ENCODE peak calls at places on chromosomes 7 and 10, in seven cellular contexts. J is lower lobe of right lung, Q is heart left ventricle, O is neural progenitor cell, K is mammary epithelial cell, G is fibroblast of lung, T is GM13976. R is an unnamed sample.

GRCh38 chr7:36949711-36950600 is 225.7 kb upstream of the AOAH start:
- DNase-seq in J (no peak), Q (no peak), O (no peak), K (no peak), G (no peak), T (no peak), R (peak; percentile 47)

GRCh38 chr7:16242920-16243319 is 178.4 kb downstream of the CRPPA start:
- DNase-seq in J (no peak), Q (no peak), O (no peak), K (no peak), G (no peak), T (no peak), R (no peak)

GRCh38 chr7:31114593-31115343 is 62.7 kb downstream of the ADCYAP1R1 start:
- DNase-seq in J (no peak), Q (no peak), O (peak; percentile 70), K (peak; percentile 25), G (peak; percentile 54), T (no peak), R (peak; percentile 23)

GRCh38 chr7:17501461-17502208 is 203.2 kb downstream of the AHR start:
- DNase-seq in J (no peak), Q (no peak), O (no peak), K (no peak), G (peak; percentile 68), T (no peak), R (no peak)

GRCh38 chr10:52615756-52616419 is 156.7 kb downstream of the MBL2 start:
- DNase-seq in J (no peak), Q (no peak), O (no peak), K (no peak), G (peak; percentile 47), T (no peak), R (no peak)

GRCh38 chr7:41006591-41006990 is 696.3 kb downstream of the INHBA start:
- DNase-seq in J (no peak), Q (no peak), O (no peak), K (peak; percentile 84), G (peak; percentile 70), T (no peak), R (peak; percentile 50)

GRCh38 chr10:45403151-45403550 is 29.1 kb downstream of the ALOX5 start:
- DNase-seq in J (no peak), Q (no peak), O (no peak), K (no peak), G (peak; percentile 6), T (no peak), R (no peak)

GRCh38 chr7:151626422-151627115 is 106.9 kb upstream of the RHEB start:
- DNase-seq in J (no peak), Q (no peak), O (peak; percentile 74), K (peak; percentile 48), G (peak; percentile 29), T (no peak), R (peak; percentile 22)

GRCh38 chr7:36152756-36153570 is at the start of gene EEPD1:
- DNase-seq in J (peak; percentile 100), Q (peak; percentile 100), O (peak; percentile 99), K (peak; percentile 99), G (peak; percentile 98), T (peak; percentile 98), R (peak; percentile 97)

GRCh38 chr7:93558705-93559614 is 15.6 kb downstream of the CALCR start:
- DNase-seq in J (no peak), Q (no peak), O (no peak), K (peak; percentile 80), G (peak; percentile 50), T (no peak), R (no peak)

GRCh38 chr10:44724415-44725174 is 186.5 kb upstream of the TMEM72 start:
- DNase-seq in J (no peak), Q (no peak), O (no peak), K (no peak), G (peak; percentile 93), T (no peak), R (no peak)

GRCh38 chr10:5486852-5487235 is 12.5 kb downstream of the CALML5 start:
- DNase-seq in J (no peak), Q (no peak), O (no peak), K (no peak), G (no peak), T (no peak), R (no peak)

GRCh38 chr10:129642427-129642826 is 175.4 kb downstream of the MGMT start:
- DNase-seq in J (no peak), Q (no peak), O (no peak), K (peak; percentile 51), G (peak; percentile 7), T (no peak), R (no peak)

GRCh38 chr7:105199372-105199771 is 185.4 kb downstream of the KMT2E start:
- DNase-seq in J (no peak), Q (no peak), O (no peak), K (no peak), G (peak; percentile 40), T (no peak), R (no peak)

GRCh38 chr7:130290745-130291144 is 2.2 kb upstream of the CPA4 start:
- DNase-seq in J (no peak), Q (no peak), O (no peak), K (peak; percentile 92), G (peak; percentile 91), T (no peak), R (no peak)

GRCh38 chr7:82204694-82205093 is 238.9 kb downstream of the CACNA2D1 start:
- DNase-seq in J (no peak), Q (no peak), O (no peak), K (peak; percentile 78), G (peak; percentile 95), T (no peak), R (no peak)

GRCh38 chr10:110893559-110894179 is 21.9 kb downstream of the PDCD4 start:
- DNase-seq in J (no peak), Q (no peak), O (peak; percentile 48), K (peak; percentile 28), G (peak; percentile 33), T (peak; percentile 24), R (no peak)

GRCh38 chr10:94546616-94547175 is 1.1 kb downstream of the HELLS start:
- DNase-seq in J (no peak), Q (no peak), O (no peak), K (peak; percentile 4), G (peak; percentile 18), T (no peak), R (no peak)

GRCh38 chr7:33850768-33851167 is 54.6 kb upstream of the BMPER start:
- DNase-seq in J (no peak), Q (no peak), O (no peak), K (no peak), G (no peak), T (no peak), R (no peak)

GRCh38 chr10:35641430-35642015 is 573 bp downstream of the FZD8 start:
- DNase-seq in J (no peak), Q (no peak), O (peak; percentile 76), K (no peak), G (peak; percentile 46), T (peak; percentile 59), R (no peak)

GRCh38 chr10:35640951-35641429 is 1.1 kb downstream of the FZD8 start:
- DNase-seq in J (peak; percentile 78), Q (peak; percentile 81), O (peak; percentile 91), K (peak; percentile 86), G (peak; percentile 87), T (peak; percentile 51), R (peak; percentile 82)

GRCh38 chr10:35639021-35639521 is 3.0 kb downstream of the FZD8 start:
- DNase-seq in J (no peak), Q (no peak), O (peak; percentile 66), K (no peak), G (no peak), T (no peak), R (no peak)

GRCh38 chr10:35639651-35640311 is 2.3 kb downstream of the FZD8 start:
- DNase-seq in J (peak; percentile 62), Q (no peak), O (peak; percentile 68), K (peak; percentile 46), G (peak; percentile 46), T (no peak), R (no peak)

GRCh38 chr10:35640474-35640873 is 1.6 kb downstream of the FZD8 start:
- DNase-seq in J (peak; percentile 82), Q (peak; percentile 85), O (peak; percentile 92), K (peak; percentile 66), G (peak; percentile 73), T (peak; percentile 76), R (peak; percentile 43)
- TF ChIP-seq CTCF in J (peak; percentile 34), Q (peak; percentile 62), O (peak; percentile 45), K (no peak), G (peak; percentile 6), T (peak; percentile 50), R (peak; percentile 90)

GRCh38 chr10:49359349-49360231 is 36.3 kb downstream of the DRGX start:
- DNase-seq in J (no peak), Q (no peak), O (no peak), K (no peak), G (no peak), T (no peak), R (no peak)
- TF ChIP-seq CTCF in J (no peak), Q (no peak), O (no peak), K (no peak), G (no peak), T (no peak), R (no peak)

DNA sequence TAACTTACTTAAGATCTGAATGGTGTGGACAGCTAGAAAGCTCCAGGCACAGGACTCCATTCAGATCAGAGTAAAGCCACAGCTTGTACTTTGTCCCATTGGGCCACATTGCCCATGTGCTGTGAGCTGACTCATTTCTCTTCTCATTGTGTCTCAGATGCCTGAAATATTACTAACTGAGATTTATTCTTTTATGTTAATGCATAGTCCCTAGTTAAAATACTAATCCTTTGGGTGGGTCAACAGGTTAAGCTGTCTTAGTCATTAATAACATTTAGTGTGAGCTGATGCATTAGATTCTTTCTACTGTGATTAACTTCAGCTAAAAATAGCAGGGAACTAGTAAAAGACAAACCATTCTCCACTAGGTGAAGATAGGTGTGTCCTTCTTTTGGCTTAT is 104.7 kb upstream of the ARMC3 start:
- DNase-seq in J (no peak), Q (no peak), O (no peak), K (peak; percentile 91), G (peak; percentile 95), T (no peak), R (no peak)
- TF ChIP-seq CTCF in J (no peak), Q (no peak), O (no peak), K (no peak), G (no peak), T (no peak), R (no peak)

GRCh38 chr10:13990918-13991317 is 339.8 kb downstream of the FRMD4A start:
- DNase-seq in J (no peak), Q (no peak), O (no peak), K (no peak), G (peak; percentile 80), T (no peak), R (peak; percentile 46)

GRCh38 chr10:13993169-13993568 is 337.6 kb downstream of the FRMD4A start:
- DNase-seq in J (no peak), Q (no peak), O (no peak), K (peak; percentile 72), G (peak; percentile 88), T (no peak), R (no peak)

GRCh38 chr10:13989616-13990015 is 341.1 kb downstream of the FRMD4A start:
- DNase-seq in J (no peak), Q (no peak), O (no peak), K (no peak), G (no peak), T (no peak), R (no peak)

GRCh38 chr10:13990392-13990805 is 340.3 kb downstream of the FRMD4A start:
- DNase-seq in J (no peak), Q (no peak), O (peak; percentile 21), K (no peak), G (peak; percentile 23), T (no peak), R (peak; percentile 90)

DNA sequence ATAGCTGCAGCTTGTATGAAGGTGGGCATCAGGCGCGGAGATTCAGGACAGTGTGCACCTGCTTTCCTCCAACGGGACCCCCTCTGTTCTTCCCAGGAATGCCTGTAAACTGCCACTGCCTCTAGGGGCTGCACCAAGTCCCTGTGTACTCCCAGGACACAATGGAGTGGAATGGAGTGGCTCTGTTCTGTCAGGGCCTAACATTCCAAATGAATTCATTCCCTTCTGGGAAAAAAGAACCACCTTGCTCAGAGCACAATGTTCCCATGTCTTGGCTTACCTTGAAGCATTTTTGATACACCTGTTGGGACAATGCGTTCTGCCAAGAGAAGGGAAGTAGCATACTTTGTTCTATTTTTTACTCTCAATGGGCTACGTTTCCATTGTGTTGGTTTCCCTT is 339.4 kb downstream of the FRMD4A start:
- DNase-seq in J (no peak), Q (no peak), O (peak; percentile 69), K (no peak), G (no peak), T (no peak), R (peak; percentile 28)
- TF ChIP-seq CTCF in J (no peak), Q (no peak), O (peak; percentile 27), K (no peak), G (peak; percentile 7), T (no peak), R (no peak)